ENCODE peak calls at places on chromosomes 7 and 10, in four cellular contexts. V, C, K and Y are unnamed samples.
A peak's percentile ranks its signal among the peaks of the same experiment; 100 is the strongest.

GRCh38 chr10:15043674-15044073 is at the start of gene OLAH:
- DNase-seq in C (no peak), K (no peak), V (peak; percentile 82), Y (peak; percentile 40)

GRCh38 chr10:24415455-24416169 is 206.7 kb downstream of the KIAA1217 start:
- DNase-seq in V (peak; percentile 58), C (peak; percentile 12), K (peak; percentile 92), Y (peak; percentile 81)

GRCh38 chr10:34859170-34859569 is 44.1 kb upstream of the PARD3 start:
- DNase-seq in K (no peak), C (no peak), V (peak; percentile 30), Y (peak; percentile 23)

GRCh38 chr7:94368371-94368791 is 26.3 kb upstream of the COL1A2 start:
- DNase-seq in C (no peak), V (peak; percentile 97), K (no peak), Y (peak; percentile 95)

GRCh38 chr7:37052673-37053072 is 328.4 kb upstream of the AOAH start:
- DNase-seq in V (no peak), C (peak; percentile 81), K (no peak), Y (peak; percentile 30)

GRCh38 chr10:62058476-62058875 is 157.0 kb downstream of the ARID5B start:
- DNase-seq in K (no peak), C (no peak), V (no peak), Y (no peak)

GRCh38 chr10:93415693-93416092 is 66.4 kb downstream of the MYOF start:
- DNase-seq in V (peak; percentile 20), C (no peak), K (no peak), Y (no peak)

GRCh38 chr7:100171087-100171681 is 2.8 kb upstream of the GAL3ST4 start:
- DNase-seq in C (peak; percentile 80), K (no peak), V (no peak), Y (no peak)

GRCh38 chr10:99784025-99784730 is 1.7 kb downstream of the ABCC2 start:
- DNase-seq in C (no peak), V (peak; percentile 76), K (no peak), Y (peak; percentile 93)

GRCh38 chr10:114487815-114488536 is 83.7 kb upstream of the AFAP1L2 start:
- DNase-seq in C (no peak), V (no peak), K (no peak), Y (peak; percentile 72)

GRCh38 chr10:34294137-34294536 is 521.0 kb downstream of the PARD3 start:
- DNase-seq in C (no peak), V (no peak), K (no peak), Y (no peak)

GRCh38 chr10:61708841-61709240 is 46.1 kb downstream of the CABCOCO1 start:
- DNase-seq in V (peak; percentile 28), C (no peak), K (no peak), Y (no peak)

GRCh38 chr10:90642136-90642535 is 215.7 kb downstream of the HTR7 start:
- DNase-seq in K (no peak), C (no peak), V (peak; percentile 60), Y (peak; percentile 15)

GRCh38 chr7:130960208-130960988 is 226.4 kb upstream of the KLF14 start:
- DNase-seq in V (peak; percentile 100), C (no peak), K (no peak), Y (peak; percentile 98)

GRCh38 chr10:113895018-113895417 is 40.6 kb downstream of the NHLRC2 start:
- DNase-seq in V (peak; percentile 73), C (no peak), K (no peak), Y (peak; percentile 50)

GRCh38 chr7:101362334-101363195 is at the start of gene COL26A1:
- DNase-seq in K (no peak), C (peak; percentile 68), V (no peak), Y (no peak)

GRCh38 chr7:93921607-93922446 is at the start of gene GNG11:
- DNase-seq in V (peak; percentile 94), K (peak; percentile 91), C (peak; percentile 59), Y (peak; percentile 85)

GRCh38 chr7:6271091-6271658 is 1.2 kb downstream of the CYTH3 start:
- DNase-seq in C (peak; percentile 22), V (peak; percentile 65), K (peak; percentile 83), Y (peak; percentile 53)

GRCh38 chr7:12895296-12895695 is 207.9 kb downstream of the ARL4A start:
- DNase-seq in C (no peak), V (no peak), K (no peak), Y (no peak)

GRCh38 chr7:138885383-138886147 is 87.6 kb upstream of the ATP6V0A4 start:
- DNase-seq in C (no peak), K (no peak), V (no peak), Y (no peak)
- TF ChIP-seq CTCF in C (no peak), K (no peak), V (no peak), Y (peak; percentile 4)

GRCh38 chr10:130719447-130719752 is 583.2 kb downstream of the GLRX3 start:
- DNase-seq in V (no peak), K (no peak), C (no peak), Y (no peak)
- TF ChIP-seq CTCF in V (no peak), K (no peak), C (no peak), Y (no peak)

GRCh38 chr7:24722386-24723177 is 34.7 kb downstream of the GSDME start:
- DNase-seq in C (no peak), K (no peak), V (peak; percentile 58), Y (peak; percentile 52)
- TF ChIP-seq CTCF in C (no peak), K (no peak), V (peak; percentile 22), Y (peak; percentile 45)

GRCh38 chr7:134122980-134123379 is 4.2 kb upstream of the LRGUK start:
- DNase-seq in V (no peak), K (no peak), C (no peak), Y (no peak)

GRCh38 chr7:134121632-134122139 is 5.5 kb upstream of the LRGUK start:
- DNase-seq in V (no peak), K (no peak), C (no peak), Y (no peak)

GRCh38 chr7:134126126-134126525 is 1.0 kb upstream of the LRGUK start:
- DNase-seq in K (no peak), V (no peak), C (no peak), Y (no peak)

GRCh38 chr7:134114992-134115391 is 12.1 kb upstream of the LRGUK start:
- DNase-seq in K (no peak), V (no peak), C (no peak), Y (no peak)

GRCh38 chr7:134120405-134120804 is 6.7 kb upstream of the LRGUK start:
- DNase-seq in V (no peak), C (no peak), K (no peak), Y (no peak)
- TF ChIP-seq CTCF in V (no peak), C (no peak), K (no peak), Y (no peak)

GRCh38 chr7:69893915-69894314 is 295.6 kb downstream of the AUTS2 start:
- DNase-seq in C (no peak), K (no peak), V (peak; percentile 18), Y (no peak)
- TF ChIP-seq CTCF in C (no peak), K (no peak), V (peak; percentile 25), Y (peak; percentile 39)

GRCh38 chr7:142939226-142939910 is at the start of gene LLCFC1:
- DNase-seq in C (peak; percentile 63), V (no peak), K (no peak), Y (no peak)
- TF ChIP-seq CTCF in C (peak; percentile 46), V (peak; percentile 5), K (no peak), Y (no peak)

DNA sequence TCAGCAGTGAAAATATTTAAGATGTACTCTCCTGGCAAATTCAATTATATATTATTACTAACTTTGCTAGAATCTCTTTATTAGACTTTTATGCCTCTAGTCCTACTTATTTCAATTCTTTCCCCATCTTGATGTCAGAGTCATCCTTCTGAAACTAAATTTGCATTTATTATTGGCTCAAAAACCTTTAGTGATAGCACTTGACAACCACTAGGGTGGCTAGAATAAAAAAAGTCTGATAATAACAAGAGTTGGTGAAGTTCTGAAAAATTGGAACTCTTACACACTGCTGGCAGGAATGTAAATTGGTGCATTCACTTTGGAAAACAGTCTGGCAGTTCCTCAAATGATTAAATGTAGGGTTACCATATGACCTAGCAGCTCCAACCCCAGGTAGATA is 73.8 kb downstream of the LSMEM1 start:
- DNase-seq in K (no peak), V (peak; percentile 5), C (no peak), Y (no peak)
- TF ChIP-seq CTCF in K (no peak), V (peak; percentile 27), C (no peak), Y (peak; percentile 8)

DNA sequence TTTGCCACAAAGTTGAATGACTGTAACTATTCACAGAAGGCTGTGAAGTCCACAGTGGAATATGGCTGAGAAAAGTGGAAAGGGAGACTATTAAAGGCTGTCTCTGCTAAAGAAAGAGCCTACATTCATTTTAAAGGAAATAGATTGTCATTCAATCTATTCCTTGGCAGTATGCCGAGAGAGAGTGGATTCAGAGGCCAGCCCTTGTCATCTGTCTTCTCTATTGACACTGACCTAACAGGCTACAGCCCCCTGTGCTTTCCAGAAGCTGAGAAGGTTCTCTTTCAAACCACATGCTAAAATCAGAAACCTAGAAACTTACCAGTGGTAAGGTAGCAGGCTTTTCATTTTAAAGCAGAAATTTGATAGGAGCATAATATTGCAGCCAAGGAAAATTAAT is 12.0 kb downstream of the ODAD2 start:
- DNase-seq in C (no peak), V (no peak), K (no peak), Y (no peak)
- TF ChIP-seq CTCF in C (no peak), V (no peak), K (no peak), Y (no peak)

GRCh38 chr10:52314007-52314821 is at the start of gene DKK1:
- DNase-seq in V (peak; percentile 88), K (peak; percentile 69), C (peak; percentile 88), Y (peak; percentile 82)
- TF ChIP-seq CTCF in V (peak; percentile 92), K (no peak), C (peak; percentile 87), Y (peak; percentile 93)